ENCODE peak calls at places on chromosomes 5 and 9, in five cellular contexts. K is HepG2, H is SK-N-SH, U is HCT116, V is H1. D is an unnamed sample.

GRCh38 chr5:93665649-93666048 is 75.8 kb downstream of the POU5F2 start:
- DNase-seq in K (no peak), V (no peak), H (peak; percentile 5), U (no peak), D (no peak)

GRCh38 chr9:94002316-94003140 is 47.4 kb upstream of the BARX1 start:
- DNase-seq in U (no peak), H (peak; percentile 46), K (peak; percentile 61), V (no peak), D (peak; percentile 57)

GRCh38 chr9:114092336-114092735 is 6.8 kb downstream of the KIF12 start:
- DNase-seq in K (no peak), V (no peak), U (no peak), H (no peak), D (no peak)

GRCh38 chr9:89470239-89470638 is 27.7 kb downstream of the SEMA4D start:
- DNase-seq in H (no peak), U (no peak), K (no peak), V (no peak), D (no peak)

GRCh38 chr5:145636396-145636795 is 198.7 kb downstream of the PRELID2 start:
- DNase-seq in U (no peak), V (no peak), H (peak; percentile 21), K (no peak), D (no peak)

GRCh38 chr5:10731910-10732309 is 29.1 kb downstream of the DAP start:
- DNase-seq in H (no peak), U (no peak), V (no peak), K (no peak), D (no peak)

GRCh38 chr5:103402861-103403260 is 144.3 kb downstream of the MACIR start:
- DNase-seq in U (no peak), V (no peak), K (no peak), H (no peak), D (no peak)

GRCh38 chr9:132055756-132056155 is 23.9 kb downstream of the MED27 start:
- DNase-seq in V (no peak), H (no peak), U (no peak), K (no peak), D (no peak)

GRCh38 chr5:119340597-119341218 is 15.1 kb upstream of the TNFAIP8 start:
- DNase-seq in V (no peak), K (no peak), U (no peak), H (no peak), D (no peak)

GRCh38 chr9:128768581-128768980 is 3.1 kb downstream of the ZER1 start:
- DNase-seq in V (no peak), K (no peak), U (no peak), H (no peak), D (no peak)

GRCh38 chr5:27474395-27474794 is 436.0 kb upstream of the CDH9 start:
- DNase-seq in V (no peak), U (no peak), H (no peak), K (no peak), D (no peak)

GRCh38 chr5:14204785-14205321 is 61.7 kb downstream of the TRIO start:
- DNase-seq in K (peak; percentile 64), H (no peak), V (no peak), U (no peak), D (peak; percentile 93)

GRCh38 chr5:89351232-89351631 is 468.2 kb upstream of the MEF2C start:
- DNase-seq in K (no peak), U (no peak), V (no peak), H (no peak), D (no peak)

GRCh38 chr5:148957591-148958202 is 105.2 kb downstream of the SH3TC2 start:
- DNase-seq in H (peak; percentile 59), U (no peak), K (peak; percentile 14), V (no peak), D (peak; percentile 66)

GRCh38 chr5:93583525-93583798 is 440 bp downstream of the NR2F1 start:
- DNase-seq in H (no peak), K (no peak), V (no peak), U (no peak), D (no peak)

GRCh38 chr9:37005517-37006140 is 28.4 kb downstream of the PAX5 start:
- DNase-seq in K (no peak), U (no peak), H (no peak), V (no peak), D (no peak)

GRCh38 chr5:81949479-81949878 is 22.3 kb upstream of the ATG10 start:
- DNase-seq in K (no peak), V (no peak), U (no peak), H (no peak), D (no peak)

GRCh38 chr5:142853682-142854081 is 83.5 kb downstream of the ARHGAP26 start:
- DNase-seq in H (no peak), K (no peak), U (no peak), V (no peak), D (peak; percentile 89)

GRCh38 chr5:144308211-144308610 is 137.5 kb downstream of the KCTD16 start:
- DNase-seq in U (no peak), K (no peak), H (no peak), V (no peak), D (no peak)

GRCh38 chr5:684771-685216 is 8.4 kb downstream of the TPPP start:
- DNase-seq in V (no peak), K (no peak), H (no peak), U (no peak), D (no peak)

GRCh38 chr9:112382066-112382465 is 2.2 kb downstream of the HSDL2 start:
- DNase-seq in V (no peak), U (no peak), H (no peak), K (no peak), D (no peak)

GRCh38 chr5:175464414-175465233 is 13.7 kb upstream of the SFXN1 start:
- DNase-seq in V (no peak), H (peak; percentile 62), K (peak; percentile 60), U (peak; percentile 41), D (peak; percentile 37)

GRCh38 chr9:109109962-109110325 is 9.8 kb downstream of the TMEM245 start:
- DNase-seq in V (no peak), U (no peak), K (peak; percentile 60), H (no peak), D (peak; percentile 36)

GRCh38 chr9:35726876-35727438 is 5.0 kb downstream of the TLN1 start:
- DNase-seq in H (no peak), K (peak; percentile 35), V (no peak), U (no peak), D (peak; percentile 72)

GRCh38 chr5:373710-374602 is 52.4 kb downstream of the AHRR start:
- DNase-seq in U (no peak), V (no peak), K (no peak), H (peak; percentile 91), D (peak; percentile 66)

GRCh38 chr9:14994738-14995137 is 84.5 kb upstream of the FREM1 start:
- DNase-seq in V (no peak), U (no peak), K (no peak), H (no peak), D (no peak)

GRCh38 chr5:35815089-35815936 is 41.4 kb upstream of the IL7R start:
- DNase-seq in H (peak; percentile 27), K (peak; percentile 44), U (peak; percentile 2), V (no peak), D (peak; percentile 59)

GRCh38 chr9:26219961-26220360 is 541.7 kb upstream of the TUSC1 start:
- DNase-seq in U (no peak), H (no peak), V (no peak), K (no peak), D (no peak)

GRCh38 chr5:156841737-156842136 is 8.4 kb upstream of the PPP1R2B start:
- DNase-seq in H (no peak), K (no peak), U (no peak), V (no peak), D (no peak)

GRCh38 chr5:35781181-35781580 is 75.5 kb upstream of the IL7R start:
- DNase-seq in V (no peak), K (no peak), H (no peak), U (no peak), D (peak; percentile 60)

GRCh38 chr9:7228786-7229185 is 471.0 kb downstream of the KDM4C start:
- DNase-seq in U (no peak), V (no peak), H (no peak), K (no peak), D (no peak)

GRCh38 chr5:160260881-160261815 is 31.8 kb downstream of the FABP6 start:
- DNase-seq in K (peak; percentile 50), V (no peak), H (no peak), U (no peak), D (peak; percentile 86)

GRCh38 chr5:176784218-176785165 is 25.9 kb upstream of the UNC5A start:
- DNase-seq in V (no peak), U (peak; percentile 81), K (peak; percentile 15), H (no peak), D (peak; percentile 74)

GRCh38 chr9:77149879-77150278 is 27.5 kb upstream of the VPS13A start:
- DNase-seq in H (no peak), V (no peak), U (no peak), K (no peak), D (no peak)
- H3K4me2 ChIP-seq in H (no peak overlapping the region), V (no peak overlapping the region), U (no peak overlapping the region), K (no peak overlapping the region), D (no peak overlapping the region)

GRCh38 chr5:5511904-5512416 is 89.5 kb downstream of the ICE1 start:
- DNase-seq in U (no peak), H (peak; percentile 32), V (no peak), K (no peak), D (no peak)

DNA sequence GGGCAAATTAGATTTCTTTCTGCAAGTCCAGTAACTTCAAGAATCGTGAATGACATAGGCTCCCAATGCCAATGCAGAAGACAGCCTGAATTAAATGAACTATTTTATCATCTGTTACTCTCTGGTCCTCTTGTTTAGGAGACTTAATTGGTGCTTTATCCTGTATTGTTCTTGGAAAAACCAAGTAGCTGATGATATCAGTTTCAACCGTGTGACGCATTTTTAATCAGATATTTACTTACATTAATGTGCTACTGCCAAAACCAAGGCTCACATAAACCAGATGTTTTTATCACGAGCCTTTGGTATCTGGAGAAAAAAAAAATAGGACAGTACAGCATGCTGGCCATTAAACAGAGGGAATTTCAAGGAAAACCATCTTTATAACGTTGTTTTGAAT is 90.0 kb downstream of the ICE1 start:
- DNase-seq in H (peak; percentile 83), U (no peak), V (no peak), K (no peak), D (no peak)
- H3K27me3 ChIP-seq in H (no peaks in the 10 kb centered on the region), U (peaks cover 20% of the 10 kb centered on the region), V (no peaks in the 10 kb centered on the region), K (no peaks in the 10 kb centered on the region), D (no peaks in the 10 kb centered on the region)

GRCh38 chr9:32508728-32509127 is 17.3 kb downstream of the RIGI start:
- DNase-seq in K (peak; percentile 15), U (no peak), H (no peak), V (no peak), D (no peak)
- TF ChIP-seq MAX in K (no peak), U (no peak), H (no peak), V (no peak), D (no peak)

DNA sequence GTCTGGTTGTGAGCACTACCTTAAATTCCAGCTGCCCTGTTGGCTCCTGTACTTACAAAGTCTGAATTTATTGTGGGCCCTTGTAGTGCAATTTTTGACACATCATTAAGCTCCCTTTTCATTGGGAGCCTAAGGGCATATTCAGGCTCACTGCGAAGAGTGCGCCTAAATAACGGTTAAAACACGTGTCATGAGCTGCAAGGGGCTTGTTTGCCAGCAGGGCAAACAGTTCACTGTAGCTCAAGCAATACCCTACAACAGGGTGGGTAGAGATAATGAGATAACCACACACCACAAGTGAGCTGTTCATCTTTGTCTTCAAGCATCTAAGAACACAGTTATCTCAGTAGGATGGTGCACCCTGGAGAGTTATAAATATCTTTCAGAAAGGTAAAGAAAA is 214.2 kb downstream of the SLF1 start:
- DNase-seq in H (no peak), U (no peak), K (no peak), V (no peak), D (no peak)
- H3K4me2 ChIP-seq in H (no peak overlapping the region), U (no peak overlapping the region), K (no peak overlapping the region), V (no peak overlapping the region), D (no peak overlapping the region)

D was measured in endothelial cell of umbilical vein.